ENCODE peak calls at places on chromosomes 6 and 20, in four cellular contexts. One of them, this sample, is unnamed. For H3K9me3, the result is how much of the 10 kb centered on the place peaks cover.

GRCh38 chr6:16514249-16514648 is 247.0 kb downstream of the ATXN1 start:
- DNase-seq in fibroblast of lung: peak
- DNase-seq in colonic mucosa: no peak
- DNase-seq in IMR-90: peak
- DNase-seq in this sample: no peak

GRCh38 chr20:36461600-36462439 is 79.5 kb upstream of the MYL9 start:
- DNase-seq in fibroblast of lung: peak
- DNase-seq in colonic mucosa: peak
- DNase-seq in IMR-90: peak
- DNase-seq in this sample: peak

GRCh38 chr6:125584468-125584939 is 164.9 kb upstream of the HEY2 start:
- DNase-seq in fibroblast of lung: peak
- DNase-seq in colonic mucosa: no peak
- DNase-seq in IMR-90: peak
- DNase-seq in this sample: no peak

GRCh38 chr6:163285689-163286088 is 128.8 kb upstream of the QKI start:
- DNase-seq in fibroblast of lung: no peak
- DNase-seq in colonic mucosa: no peak
- DNase-seq in IMR-90: no peak
- DNase-seq in this sample: no peak

GRCh38 chr6:30646450-30647038 is 389 bp upstream of the C6orf136 start:
- DNase-seq in fibroblast of lung: no peak
- DNase-seq in colonic mucosa: peak
- DNase-seq in IMR-90: no peak
- DNase-seq in this sample: no peak

GRCh38 chr6:53326372-53327016 is 22.3 kb downstream of the ELOVL5 start:
- DNase-seq in fibroblast of lung: peak
- DNase-seq in colonic mucosa: no peak
- DNase-seq in IMR-90: peak
- DNase-seq in this sample: peak

GRCh38 chr6:144582939-144583613 is 297.9 kb downstream of the UTRN start:
- DNase-seq in fibroblast of lung: no peak
- DNase-seq in colonic mucosa: peak
- DNase-seq in IMR-90: peak
- DNase-seq in this sample: no peak

GRCh38 chr6:43491750-43492661 is 14.6 kb downstream of the TJAP1 start:
- DNase-seq in fibroblast of lung: peak
- DNase-seq in colonic mucosa: peak
- DNase-seq in IMR-90: peak
- DNase-seq in this sample: peak

GRCh38 chr20:19981091-19981490 is 36.1 kb upstream of the NAA20 start:
- DNase-seq in fibroblast of lung: peak
- DNase-seq in colonic mucosa: no peak
- DNase-seq in IMR-90: peak
- DNase-seq in this sample: no peak

GRCh38 chr6:129677634-129678325 is 32.2 kb downstream of the ARHGAP18 start:
- DNase-seq in fibroblast of lung: no peak
- DNase-seq in colonic mucosa: no peak
- DNase-seq in IMR-90: peak
- DNase-seq in this sample: no peak

GRCh38 chr6:145028144-145028818 is 707.0 kb downstream of the EPM2A start:
- DNase-seq in fibroblast of lung: peak
- DNase-seq in colonic mucosa: peak
- DNase-seq in IMR-90: peak
- DNase-seq in this sample: no peak

GRCh38 chr6:15411766-15412165 is 165.9 kb downstream of the JARID2 start:
- DNase-seq in fibroblast of lung: no peak
- DNase-seq in colonic mucosa: no peak
- DNase-seq in IMR-90: no peak
- DNase-seq in this sample: no peak

GRCh38 chr6:32116674-32117073 is 7.5 kb upstream of the TNXB start:
- DNase-seq in fibroblast of lung: no peak
- DNase-seq in colonic mucosa: no peak
- DNase-seq in IMR-90: no peak
- DNase-seq in this sample: no peak

GRCh38 chr20:19758888-19759331 is 852 bp downstream of the RIN2 start:
- DNase-seq in fibroblast of lung: peak
- DNase-seq in colonic mucosa: peak
- DNase-seq in IMR-90: no peak
- DNase-seq in this sample: no peak

DNA sequence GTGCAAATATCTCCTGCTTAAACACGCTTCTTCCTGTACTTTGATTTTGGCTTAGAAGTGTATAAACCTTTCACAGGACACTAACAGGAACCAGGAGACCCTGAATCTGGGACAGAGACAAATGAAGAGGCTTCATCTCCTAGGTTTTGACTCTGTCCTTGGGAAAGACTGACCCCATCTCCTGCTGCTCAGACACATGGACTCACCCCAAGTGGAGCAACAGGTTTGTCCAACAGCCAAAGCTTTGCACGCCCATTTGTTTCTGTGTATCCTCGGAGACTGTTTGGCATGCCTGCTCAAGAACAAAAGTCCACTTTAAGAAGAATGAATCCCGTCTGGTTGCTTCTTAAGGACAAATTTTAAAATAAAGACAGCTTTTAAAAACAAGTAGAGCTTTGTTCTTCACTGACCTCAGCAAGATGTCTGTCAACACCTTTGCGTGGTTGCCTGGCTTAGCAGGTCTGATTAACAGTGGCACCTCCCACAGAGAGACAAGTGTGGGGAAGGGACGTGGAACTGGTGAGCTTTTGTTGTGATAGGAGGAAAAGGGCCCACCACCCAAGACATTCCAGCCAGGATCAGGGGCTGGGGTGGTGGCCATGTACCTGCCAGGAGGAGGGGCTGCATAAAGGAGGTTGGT is 202.6 kb downstream of the SOD2 start:
- DNase-seq in fibroblast of lung: no peak
- DNase-seq in colonic mucosa: no peak
- DNase-seq in IMR-90: no peak
- DNase-seq in this sample: no peak
- H3K9me3 ChIP-seq in fibroblast of lung: under half
- H3K9me3 ChIP-seq in colonic mucosa: under half
- H3K9me3 ChIP-seq in IMR-90: under half
- H3K9me3 ChIP-seq in this sample: under half

DNA sequence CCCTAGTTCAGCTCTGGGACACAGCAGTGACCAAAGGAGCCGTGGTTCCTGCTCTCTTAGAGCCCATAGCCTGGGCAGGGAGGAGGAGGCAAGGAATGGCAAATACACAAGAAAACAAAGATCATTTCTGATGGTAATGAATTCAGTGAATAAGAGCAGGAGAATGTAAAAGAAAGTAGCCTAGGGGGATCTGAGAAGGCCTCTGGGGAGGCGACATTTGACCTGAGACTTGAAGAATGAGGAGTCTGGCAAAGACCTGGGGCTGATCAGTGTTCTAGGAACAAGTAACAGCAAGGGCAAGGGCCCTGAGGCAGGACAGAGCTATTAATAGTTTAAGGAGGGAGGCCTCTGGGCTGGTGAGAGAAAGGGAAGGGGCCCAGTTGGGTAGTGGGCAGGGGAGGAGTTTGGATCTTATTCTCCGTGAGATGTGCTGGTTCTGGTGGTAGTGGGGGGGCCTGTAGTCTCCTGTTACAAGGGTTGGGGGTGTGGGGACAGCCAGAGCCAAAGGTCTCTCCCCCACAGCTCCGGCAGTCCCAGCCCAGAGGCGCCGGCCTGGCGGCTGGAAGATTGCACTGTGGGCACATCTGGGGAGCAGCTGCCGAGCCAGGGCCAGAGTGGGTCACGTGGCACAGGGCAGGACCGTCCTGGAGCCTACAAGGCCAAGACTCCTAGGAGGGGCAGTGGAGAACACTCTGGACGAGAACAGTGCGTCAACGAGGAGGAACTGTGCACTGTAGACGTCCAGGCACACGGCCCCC is 9.3 kb upstream of the ID1 start:
- DNase-seq in fibroblast of lung: peak
- DNase-seq in colonic mucosa: peak
- DNase-seq in IMR-90: peak
- DNase-seq in this sample: peak
- H3K27ac ChIP-seq in fibroblast of lung: peak
- H3K27ac ChIP-seq in colonic mucosa: peak
- H3K27ac ChIP-seq in IMR-90: peak
- H3K27ac ChIP-seq in this sample: peak

GRCh38 chr6:101398716-101399626 is 5.5 kb downstream of the GRIK2 start:
- DNase-seq in fibroblast of lung: no peak
- DNase-seq in colonic mucosa: no peak
- DNase-seq in IMR-90: peak
- DNase-seq in this sample: no peak

GRCh38 chr6:101399627-101399955 is 6.1 kb downstream of the GRIK2 start:
- DNase-seq in fibroblast of lung: no peak
- DNase-seq in colonic mucosa: no peak
- DNase-seq in IMR-90: no peak
- DNase-seq in this sample: no peak

GRCh38 chr6:101395345-101395744 is 1.8 kb downstream of the GRIK2 start:
- DNase-seq in fibroblast of lung: no peak
- DNase-seq in colonic mucosa: no peak
- DNase-seq in IMR-90: no peak
- DNase-seq in this sample: no peak

GRCh38 chr6:101396552-101397173 is 3.2 kb downstream of the GRIK2 start:
- DNase-seq in fibroblast of lung: peak
- DNase-seq in colonic mucosa: peak
- DNase-seq in IMR-90: peak
- DNase-seq in this sample: no peak

DNA sequence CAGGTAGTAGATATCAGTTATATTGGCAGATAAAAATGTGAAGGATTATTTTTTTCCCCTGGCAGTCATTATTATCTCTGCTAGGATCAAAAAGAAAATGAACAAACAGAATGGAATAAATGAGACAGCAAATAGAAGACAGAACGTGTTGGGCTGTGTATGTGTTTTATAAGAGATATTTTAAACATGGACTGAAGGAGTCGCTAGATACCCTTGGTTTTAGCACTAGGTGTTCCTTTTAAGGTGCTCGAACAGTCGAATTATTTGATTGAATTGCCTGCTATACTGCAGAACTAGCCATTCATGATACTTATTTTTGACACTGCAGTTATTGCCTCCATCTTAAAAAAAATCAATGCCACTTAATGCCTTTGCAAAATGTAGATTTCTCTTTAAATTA is 3.7 kb downstream of the GRIK2 start:
- DNase-seq in fibroblast of lung: peak
- DNase-seq in colonic mucosa: no peak
- DNase-seq in IMR-90: peak
- DNase-seq in this sample: no peak
- TF ChIP-seq CTCF in fibroblast of lung: no peak
- TF ChIP-seq CTCF in colonic mucosa: no peak
- TF ChIP-seq CTCF in IMR-90: peak
- TF ChIP-seq CTCF in this sample: peak

GRCh38 chr6:37985355-37985754 is 165.8 kb downstream of the ZFAND3 start:
- DNase-seq in fibroblast of lung: no peak
- DNase-seq in colonic mucosa: no peak
- DNase-seq in IMR-90: no peak
- DNase-seq in this sample: no peak

GRCh38 chr6:37988696-37989095 is 169.2 kb downstream of the ZFAND3 start:
- DNase-seq in fibroblast of lung: no peak
- DNase-seq in colonic mucosa: no peak
- DNase-seq in IMR-90: no peak
- DNase-seq in this sample: no peak

GRCh38 chr6:37987008-37987407 is 167.5 kb downstream of the ZFAND3 start:
- DNase-seq in fibroblast of lung: peak
- DNase-seq in colonic mucosa: no peak
- DNase-seq in IMR-90: peak
- DNase-seq in this sample: no peak

GRCh38 chr6:37987559-37987958 is 168.0 kb downstream of the ZFAND3 start:
- DNase-seq in fibroblast of lung: no peak
- DNase-seq in colonic mucosa: no peak
- DNase-seq in IMR-90: no peak
- DNase-seq in this sample: no peak

GRCh38 chr6:37988131-37988530 is 168.6 kb downstream of the ZFAND3 start:
- DNase-seq in fibroblast of lung: peak
- DNase-seq in colonic mucosa: no peak
- DNase-seq in IMR-90: peak
- DNase-seq in this sample: no peak
- H3K9me3 ChIP-seq in fibroblast of lung: under half
- H3K9me3 ChIP-seq in colonic mucosa: under half
- H3K9me3 ChIP-seq in IMR-90: under half
- H3K9me3 ChIP-seq in this sample: under half

DNA sequence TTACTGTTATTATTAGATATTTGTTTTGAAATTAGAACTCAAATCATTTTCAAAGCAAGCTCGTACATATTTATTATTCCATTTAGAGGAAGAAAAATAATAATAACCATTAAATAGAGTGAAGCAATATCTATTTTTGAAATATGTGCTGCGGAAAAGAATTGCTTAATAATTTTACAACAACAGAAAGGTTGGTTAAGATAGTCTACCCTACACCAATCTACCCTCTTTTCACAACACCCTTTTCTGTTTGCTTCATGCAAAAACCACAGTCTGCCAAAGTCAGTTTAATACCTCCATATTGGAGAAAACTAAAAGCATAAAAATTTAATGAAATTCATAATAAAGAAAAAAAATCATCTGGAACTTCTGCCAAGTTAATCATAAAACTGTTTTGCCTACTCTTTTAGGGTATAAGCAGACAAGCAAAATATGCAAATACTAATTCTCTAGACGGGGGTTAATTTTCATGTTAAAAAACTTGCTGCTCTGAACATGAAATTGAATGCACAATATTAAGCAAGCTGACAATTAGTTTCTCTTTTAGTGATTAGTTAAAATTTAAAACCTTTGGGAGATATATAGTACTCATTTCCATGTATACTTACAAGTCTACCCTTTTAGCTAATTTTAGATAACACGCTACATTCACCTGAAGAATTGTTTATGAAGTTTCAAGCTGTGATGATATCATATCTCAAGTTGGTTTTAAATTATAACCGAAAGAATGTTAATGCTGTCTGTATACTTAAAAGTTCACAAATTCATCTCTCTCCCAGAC is 100.2 kb downstream of the AHI1 start:
- DNase-seq in fibroblast of lung: no peak
- DNase-seq in colonic mucosa: no peak
- DNase-seq in IMR-90: no peak
- DNase-seq in this sample: no peak
- H3K27ac ChIP-seq in fibroblast of lung: no peak
- H3K27ac ChIP-seq in colonic mucosa: no peak
- H3K27ac ChIP-seq in IMR-90: no peak
- H3K27ac ChIP-seq in this sample: no peak

This sample was measured in RWPE2.